ENCODE peak calls at places on chromosomes 4 and X, in six cellular contexts. E is choroid plexus epithelial cell, D is LNCaP clone FGC, T is foreskin fibroblast, W is fibroblast of gingiva, B is H7. R is an unnamed sample.

GRCh38 chr4:20075479-20075878 is 176.2 kb upstream of the SLIT2 start:
- DNase-seq in E (peak), D (no peak), T (peak), W (no peak), B (no peak), R (no peak)

GRCh38 chrX:139803224-139803623 is 95.3 kb upstream of the MCF2 start:
- DNase-seq in E (no peak), D (no peak), T (no peak), W (no peak), B (no peak), R (no peak)

GRCh38 chr4:165537028-165537648 is 158.3 kb downstream of the CPE start:
- DNase-seq in E (peak), D (peak), T (peak), W (peak), B (peak), R (no peak)

GRCh38 chrX:41352329-41352801 is 18.4 kb downstream of the DDX3X start:
- DNase-seq in E (peak), D (no peak), T (no peak), W (no peak), B (no peak), R (no peak)

GRCh38 chr4:2353222-2354107 is 65.0 kb downstream of the ZFYVE28 start:
- DNase-seq in E (no peak), D (no peak), T (peak), W (no peak), B (peak), R (no peak)

GRCh38 chrX:50769389-50770063 is 44.5 kb downstream of the SHROOM4 start:
- DNase-seq in E (no peak), D (no peak), T (no peak), W (no peak), B (no peak), R (no peak)

GRCh38 chr4:86595426-86595805 is 1.3 kb downstream of the PTPN13 start:
- DNase-seq in E (no peak), D (no peak), T (peak), W (peak), B (no peak), R (no peak)

GRCh38 chrX:54223581-54223980 is 40.5 kb upstream of the FAM120C start:
- DNase-seq in E (no peak), D (no peak), T (no peak), W (no peak), B (peak), R (no peak)

GRCh38 chr4:116705466-116705865 is 379.9 kb downstream of the TRAM1L1 start:
- DNase-seq in E (no peak), D (no peak), T (no peak), W (no peak), B (peak), R (no peak)

GRCh38 chrX:135345328-135345645 is 36.0 kb downstream of the ETDC start:
- DNase-seq in E (peak), D (no peak), T (peak), W (peak), B (no peak), R (no peak)

GRCh38 chr4:76709454-76709853 is 188.5 kb downstream of the SOWAHB start:
- DNase-seq in E (peak), D (no peak), T (peak), W (peak), B (no peak), R (no peak)

GRCh38 chr4:156594619-156595018 is 377.0 kb downstream of the PDGFC start:
- DNase-seq in E (peak), D (no peak), T (peak), W (no peak), B (no peak), R (no peak)

GRCh38 chrX:1391707-1392375 is at the start of gene SLC25A6:
- DNase-seq in E (peak), D (peak), T (peak), W (peak), B (peak), R (peak)

GRCh38 chr4:123299212-123299651 is 97.4 kb upstream of the SPRY1 start:
- DNase-seq in E (peak), D (peak), T (peak), W (peak), B (no peak), R (no peak)

GRCh38 chr4:46124773-46125172 is 919 bp upstream of the GABRG1 start:
- DNase-seq in E (no peak), D (no peak), T (no peak), W (no peak), B (no peak), R (no peak)

GRCh38 chr4:121070696-121071639 is 1.4 kb downstream of the NDNF start:
- DNase-seq in E (peak), D (no peak), T (peak), W (peak), B (peak), R (no peak)

GRCh38 chr4:102411416-102411815 is 66.1 kb upstream of the SLC39A8 start:
- DNase-seq in E (no peak), D (no peak), T (peak), W (peak), B (no peak), R (no peak)

GRCh38 chr4:122539861-122540465 is 80.9 kb downstream of the IL21 start:
- DNase-seq in E (no peak), D (no peak), T (peak), W (no peak), B (no peak), R (no peak)

GRCh38 chr4:81319657-81320056 is 104.6 kb upstream of the PRKG2 start:
- DNase-seq in E (no peak), D (no peak), T (no peak), W (no peak), B (no peak), R (no peak)

GRCh38 chr4:123952530-123953274 is 556.1 kb downstream of the SPRY1 start:
- DNase-seq in E (peak), D (no peak), T (peak), W (peak), B (peak), R (no peak)

GRCh38 chrX:48939417-48940228 is 17.8 kb downstream of the OTUD5 start:
- DNase-seq in E (no peak), D (no peak), T (no peak), W (no peak), B (no peak), R (no peak)

GRCh38 chrX:155857561-155857960 is 23.6 kb upstream of the VAMP7 start:
- DNase-seq in E (peak), D (no peak), T (peak), W (peak), B (peak), R (no peak)

GRCh38 chr4:22692736-22693135 is at the start of gene GBA3:
- DNase-seq in E (no peak), D (no peak), T (no peak), W (no peak), B (no peak), R (no peak)

GRCh38 chrX:17032351-17032750 is 85.9 kb downstream of the REPS2 start:
- DNase-seq in E (peak), D (no peak), T (peak), W (peak), B (no peak), R (no peak)

GRCh38 chr4:74516321-74516720 is 71.4 kb downstream of the AREG start:
- DNase-seq in E (peak), D (no peak), T (no peak), W (peak), B (no peak), R (no peak)

GRCh38 chrX:275967-276587 is 5.1 kb upstream of the PLCXD1 start:
- DNase-seq in E (peak), D (peak), T (peak), W (peak), B (peak), R (peak)

GRCh38 chr4:56655627-56656345 is 25.3 kb downstream of the HOPX start:
- DNase-seq in E (no peak), D (no peak), T (peak), W (no peak), B (peak), R (no peak)